ENCODE peak calls at places on chromosomes 3 and 15, in eight cellular contexts. One of them, this sample, is unnamed. For H3K4me1, the result is how much of the 10 kb centered on the place peaks cover.

GRCh38 chr3:57958642-57959406 is 49.4 kb upstream of the FLNB start:
- DNase-seq in CD4-positive, CD25-positive, alpha-beta regulatory T cell: no peak
- DNase-seq in body of pancreas: no peak
- DNase-seq in psoas muscle: no peak
- DNase-seq in Karpas-422: peak
- DNase-seq in lower lobe of right lung: no peak
- DNase-seq in fibroblast of lung: no peak
- DNase-seq in mammary epithelial cell: no peak
- DNase-seq in this sample: no peak

GRCh38 chr3:188947401-188947982 is 224.3 kb upstream of the TPRG1 start:
- DNase-seq in psoas muscle: peak
- DNase-seq in mammary epithelial cell: peak
- DNase-seq in lower lobe of right lung: peak
- DNase-seq in Karpas-422: no peak
- DNase-seq in body of pancreas: peak
- DNase-seq in CD4-positive, CD25-positive, alpha-beta regulatory T cell: no peak
- DNase-seq in fibroblast of lung: peak
- DNase-seq in this sample: peak

GRCh38 chr15:78340243-78341056 is at the start of gene CRABP1:
- DNase-seq in body of pancreas: no peak
- DNase-seq in psoas muscle: no peak
- DNase-seq in lower lobe of right lung: no peak
- DNase-seq in fibroblast of lung: no peak
- DNase-seq in Karpas-422: no peak
- DNase-seq in CD4-positive, CD25-positive, alpha-beta regulatory T cell: no peak
- DNase-seq in mammary epithelial cell: no peak
- DNase-seq in this sample: no peak

GRCh38 chr15:67097893-67098740 is 32.7 kb downstream of the SMAD3 start:
- DNase-seq in mammary epithelial cell: peak
- DNase-seq in CD4-positive, CD25-positive, alpha-beta regulatory T cell: no peak
- DNase-seq in body of pancreas: peak
- DNase-seq in psoas muscle: peak
- DNase-seq in lower lobe of right lung: no peak
- DNase-seq in fibroblast of lung: peak
- DNase-seq in Karpas-422: no peak
- DNase-seq in this sample: no peak

GRCh38 chr3:142288032-142288638 is 62.8 kb upstream of the GK5 start:
- DNase-seq in fibroblast of lung: no peak
- DNase-seq in Karpas-422: no peak
- DNase-seq in mammary epithelial cell: no peak
- DNase-seq in lower lobe of right lung: no peak
- DNase-seq in body of pancreas: no peak
- DNase-seq in psoas muscle: no peak
- DNase-seq in CD4-positive, CD25-positive, alpha-beta regulatory T cell: no peak
- DNase-seq in this sample: no peak

GRCh38 chr3:42731476-42732195 is 29.0 kb upstream of the HHATL start:
- DNase-seq in psoas muscle: no peak
- DNase-seq in CD4-positive, CD25-positive, alpha-beta regulatory T cell: no peak
- DNase-seq in lower lobe of right lung: no peak
- DNase-seq in body of pancreas: no peak
- DNase-seq in Karpas-422: no peak
- DNase-seq in fibroblast of lung: no peak
- DNase-seq in mammary epithelial cell: no peak
- DNase-seq in this sample: no peak

GRCh38 chr3:33597257-33597689 is 120.8 kb downstream of the CLASP2 start:
- DNase-seq in Karpas-422: no peak
- DNase-seq in lower lobe of right lung: no peak
- DNase-seq in CD4-positive, CD25-positive, alpha-beta regulatory T cell: no peak
- DNase-seq in fibroblast of lung: no peak
- DNase-seq in body of pancreas: no peak
- DNase-seq in mammary epithelial cell: no peak
- DNase-seq in psoas muscle: no peak
- DNase-seq in this sample: no peak

GRCh38 chr3:172065534-172065933 is 26.2 kb downstream of the FNDC3B start:
- DNase-seq in psoas muscle: no peak
- DNase-seq in body of pancreas: peak
- DNase-seq in Karpas-422: no peak
- DNase-seq in mammary epithelial cell: no peak
- DNase-seq in fibroblast of lung: peak
- DNase-seq in CD4-positive, CD25-positive, alpha-beta regulatory T cell: no peak
- DNase-seq in lower lobe of right lung: no peak
- DNase-seq in this sample: no peak

GRCh38 chr15:48795901-48796300 is 15.0 kb downstream of the CEP152 start:
- DNase-seq in Karpas-422: no peak
- DNase-seq in lower lobe of right lung: no peak
- DNase-seq in fibroblast of lung: no peak
- DNase-seq in mammary epithelial cell: no peak
- DNase-seq in body of pancreas: no peak
- DNase-seq in psoas muscle: no peak
- DNase-seq in CD4-positive, CD25-positive, alpha-beta regulatory T cell: no peak
- DNase-seq in this sample: no peak

GRCh38 chr15:22786868-22787698 is 639 bp downstream of the NIPA1 start:
- DNase-seq in body of pancreas: peak
- DNase-seq in mammary epithelial cell: peak
- DNase-seq in Karpas-422: peak
- DNase-seq in psoas muscle: peak
- DNase-seq in CD4-positive, CD25-positive, alpha-beta regulatory T cell: no peak
- DNase-seq in lower lobe of right lung: no peak
- DNase-seq in fibroblast of lung: peak
- DNase-seq in this sample: peak

GRCh38 chr3:184791134-184791533 is 20.8 kb upstream of the VPS8 start:
- DNase-seq in mammary epithelial cell: no peak
- DNase-seq in lower lobe of right lung: no peak
- DNase-seq in CD4-positive, CD25-positive, alpha-beta regulatory T cell: no peak
- DNase-seq in fibroblast of lung: no peak
- DNase-seq in body of pancreas: no peak
- DNase-seq in psoas muscle: no peak
- DNase-seq in Karpas-422: no peak
- DNase-seq in this sample: no peak

GRCh38 chr15:51401872-51402517 is 60.5 kb downstream of the GLDN start:
- DNase-seq in fibroblast of lung: peak
- DNase-seq in psoas muscle: peak
- DNase-seq in body of pancreas: peak
- DNase-seq in lower lobe of right lung: peak
- DNase-seq in Karpas-422: peak
- DNase-seq in mammary epithelial cell: no peak
- DNase-seq in CD4-positive, CD25-positive, alpha-beta regulatory T cell: no peak
- DNase-seq in this sample: no peak

GRCh38 chr3:179068779-179069530 is 2.7 kb downstream of the ZMAT3 start:
- DNase-seq in body of pancreas: no peak
- DNase-seq in fibroblast of lung: peak
- DNase-seq in lower lobe of right lung: no peak
- DNase-seq in CD4-positive, CD25-positive, alpha-beta regulatory T cell: peak
- DNase-seq in mammary epithelial cell: no peak
- DNase-seq in psoas muscle: no peak
- DNase-seq in Karpas-422: peak
- DNase-seq in this sample: no peak

GRCh38 chr3:173733029-173733652 is 335.6 kb downstream of the NLGN1 start:
- DNase-seq in body of pancreas: peak
- DNase-seq in mammary epithelial cell: no peak
- DNase-seq in lower lobe of right lung: no peak
- DNase-seq in CD4-positive, CD25-positive, alpha-beta regulatory T cell: no peak
- DNase-seq in psoas muscle: no peak
- DNase-seq in Karpas-422: peak
- DNase-seq in fibroblast of lung: peak
- DNase-seq in this sample: no peak

GRCh38 chr3:127753898-127754410 is 68.4 kb downstream of the MGLL start:
- DNase-seq in psoas muscle: no peak
- DNase-seq in fibroblast of lung: no peak
- DNase-seq in CD4-positive, CD25-positive, alpha-beta regulatory T cell: no peak
- DNase-seq in mammary epithelial cell: no peak
- DNase-seq in lower lobe of right lung: peak
- DNase-seq in body of pancreas: no peak
- DNase-seq in Karpas-422: no peak
- DNase-seq in this sample: no peak

GRCh38 chr3:30232142-30232541 is 374.3 kb upstream of the TGFBR2 start:
- DNase-seq in Karpas-422: no peak
- DNase-seq in mammary epithelial cell: no peak
- DNase-seq in lower lobe of right lung: no peak
- DNase-seq in fibroblast of lung: peak
- DNase-seq in body of pancreas: no peak
- DNase-seq in psoas muscle: no peak
- DNase-seq in CD4-positive, CD25-positive, alpha-beta regulatory T cell: no peak
- DNase-seq in this sample: no peak

GRCh38 chr15:99226802-99227201 is 22.6 kb downstream of the TTC23 start:
- DNase-seq in fibroblast of lung: no peak
- DNase-seq in Karpas-422: no peak
- DNase-seq in psoas muscle: no peak
- DNase-seq in mammary epithelial cell: no peak
- DNase-seq in body of pancreas: no peak
- DNase-seq in CD4-positive, CD25-positive, alpha-beta regulatory T cell: no peak
- DNase-seq in lower lobe of right lung: no peak
- DNase-seq in this sample: no peak

GRCh38 chr3:146491303-146491702 is 21.9 kb upstream of the PLSCR2 start:
- DNase-seq in psoas muscle: no peak
- DNase-seq in Karpas-422: no peak
- DNase-seq in body of pancreas: no peak
- DNase-seq in lower lobe of right lung: no peak
- DNase-seq in fibroblast of lung: peak
- DNase-seq in mammary epithelial cell: peak
- DNase-seq in CD4-positive, CD25-positive, alpha-beta regulatory T cell: no peak
- DNase-seq in this sample: no peak

GRCh38 chr3:99663981-99664380 is 25.6 kb downstream of the COL8A1 start:
- DNase-seq in mammary epithelial cell: no peak
- DNase-seq in lower lobe of right lung: no peak
- DNase-seq in CD4-positive, CD25-positive, alpha-beta regulatory T cell: no peak
- DNase-seq in fibroblast of lung: no peak
- DNase-seq in psoas muscle: no peak
- DNase-seq in Karpas-422: no peak
- DNase-seq in body of pancreas: no peak
- DNase-seq in this sample: no peak

GRCh38 chr15:44788748-44789147 is 52.4 kb downstream of the TRIM69 start:
- DNase-seq in lower lobe of right lung: no peak
- DNase-seq in fibroblast of lung: no peak
- DNase-seq in mammary epithelial cell: no peak
- DNase-seq in CD4-positive, CD25-positive, alpha-beta regulatory T cell: no peak
- DNase-seq in psoas muscle: no peak
- DNase-seq in Karpas-422: no peak
- DNase-seq in body of pancreas: no peak
- DNase-seq in this sample: no peak

GRCh38 chr3:122513386-122514122 is 1.2 kb downstream of the KPNA1 start:
- DNase-seq in fibroblast of lung: no peak
- DNase-seq in lower lobe of right lung: no peak
- DNase-seq in CD4-positive, CD25-positive, alpha-beta regulatory T cell: no peak
- DNase-seq in mammary epithelial cell: no peak
- DNase-seq in psoas muscle: no peak
- DNase-seq in Karpas-422: no peak
- DNase-seq in body of pancreas: no peak
- DNase-seq in this sample: no peak

GRCh38 chr3:29255854-29256696 is 24.8 kb upstream of the RBMS3 start:
- DNase-seq in mammary epithelial cell: peak
- DNase-seq in CD4-positive, CD25-positive, alpha-beta regulatory T cell: no peak
- DNase-seq in fibroblast of lung: peak
- DNase-seq in Karpas-422: no peak
- DNase-seq in lower lobe of right lung: no peak
- DNase-seq in psoas muscle: no peak
- DNase-seq in body of pancreas: no peak
- DNase-seq in this sample: no peak

DNA sequence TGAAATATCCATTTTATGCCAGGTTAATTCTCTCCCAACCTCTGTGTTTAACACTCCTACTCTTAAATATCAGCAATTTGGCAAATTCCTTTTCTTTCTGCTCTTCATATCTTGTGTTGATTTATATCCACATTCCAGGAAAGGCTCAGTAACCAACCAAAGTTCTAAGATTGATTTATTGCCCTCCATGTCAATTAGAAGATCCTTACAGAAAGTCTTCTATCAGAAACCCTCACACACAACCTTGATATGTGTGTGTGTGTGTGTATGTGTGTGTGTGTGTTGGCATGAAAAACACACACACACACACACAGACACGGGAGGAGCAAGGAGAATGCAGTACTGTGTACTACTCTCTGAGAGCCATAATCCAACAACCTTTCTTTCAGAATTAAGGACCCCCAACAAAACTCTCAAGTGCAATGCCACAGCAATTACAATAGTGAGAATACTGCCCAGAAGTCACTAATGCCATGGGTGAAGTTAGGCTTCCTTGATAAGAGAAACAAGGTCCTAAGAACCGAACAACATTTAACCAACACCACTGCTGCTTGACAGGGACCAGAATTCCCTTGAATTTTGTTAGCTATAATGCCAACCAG is 1.1 kb downstream of the LSAMP start:
- DNase-seq in mammary epithelial cell: no peak
- DNase-seq in CD4-positive, CD25-positive, alpha-beta regulatory T cell: no peak
- DNase-seq in body of pancreas: no peak
- DNase-seq in lower lobe of right lung: no peak
- DNase-seq in Karpas-422: no peak
- DNase-seq in fibroblast of lung: peak
- DNase-seq in psoas muscle: no peak
- DNase-seq in this sample: no peak
- H3K4me3 ChIP-seq in mammary epithelial cell: no peak
- H3K4me3 ChIP-seq in CD4-positive, CD25-positive, alpha-beta regulatory T cell: no peak
- H3K4me3 ChIP-seq in body of pancreas: no peak
- H3K4me3 ChIP-seq in lower lobe of right lung: peak
- H3K4me3 ChIP-seq in Karpas-422: no peak
- H3K4me3 ChIP-seq in fibroblast of lung: peak
- H3K4me3 ChIP-seq in psoas muscle: no peak
- H3K4me3 ChIP-seq in this sample: no peak

GRCh38 chr15:64762546-64762945 is 12.8 kb downstream of the RBPMS2 start:
- DNase-seq in Karpas-422: no peak
- DNase-seq in fibroblast of lung: no peak
- DNase-seq in psoas muscle: no peak
- DNase-seq in lower lobe of right lung: no peak
- DNase-seq in body of pancreas: no peak
- DNase-seq in CD4-positive, CD25-positive, alpha-beta regulatory T cell: no peak
- DNase-seq in mammary epithelial cell: no peak
- DNase-seq in this sample: no peak
- H3K4me1 ChIP-seq in Karpas-422: under half
- H3K4me1 ChIP-seq in fibroblast of lung: under half
- H3K4me1 ChIP-seq in psoas muscle: under half
- H3K4me1 ChIP-seq in lower lobe of right lung: under half
- H3K4me1 ChIP-seq in body of pancreas: under half
- H3K4me1 ChIP-seq in CD4-positive, CD25-positive, alpha-beta regulatory T cell: under half
- H3K4me1 ChIP-seq in mammary epithelial cell: under half
- H3K4me1 ChIP-seq in this sample: under half

DNA sequence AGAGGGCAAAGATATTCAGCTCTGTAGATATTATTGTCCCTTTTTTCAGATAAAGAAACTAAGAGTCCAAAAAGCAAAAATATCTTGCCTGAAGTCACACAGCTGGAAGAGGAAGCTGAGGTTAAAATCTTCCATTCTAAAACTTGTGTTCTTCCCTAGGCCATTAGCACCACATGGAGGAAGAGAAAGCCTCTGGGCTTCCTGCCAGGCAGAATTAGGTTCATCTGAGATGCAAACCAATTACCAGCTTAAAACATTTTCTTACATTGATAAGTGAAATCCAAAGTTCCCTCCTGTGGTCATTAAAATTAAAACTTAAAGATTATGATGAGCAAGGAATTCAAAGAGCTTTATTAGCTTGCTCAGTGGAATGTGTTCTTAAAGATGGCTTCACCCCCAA is 235.3 kb upstream of the SETMAR start:
- DNase-seq in psoas muscle: no peak
- DNase-seq in mammary epithelial cell: no peak
- DNase-seq in fibroblast of lung: no peak
- DNase-seq in lower lobe of right lung: no peak
- DNase-seq in CD4-positive, CD25-positive, alpha-beta regulatory T cell: no peak
- DNase-seq in body of pancreas: no peak
- DNase-seq in Karpas-422: peak
- DNase-seq in this sample: no peak
- H3K4me3 ChIP-seq in psoas muscle: no peak
- H3K4me3 ChIP-seq in mammary epithelial cell: no peak
- H3K4me3 ChIP-seq in fibroblast of lung: no peak
- H3K4me3 ChIP-seq in lower lobe of right lung: no peak
- H3K4me3 ChIP-seq in CD4-positive, CD25-positive, alpha-beta regulatory T cell: no peak
- H3K4me3 ChIP-seq in body of pancreas: no peak
- H3K4me3 ChIP-seq in Karpas-422: no peak
- H3K4me3 ChIP-seq in this sample: no peak

GRCh38 chr3:39385456-39386098 is 2.4 kb downstream of the SLC25A38 start:
- DNase-seq in psoas muscle: no peak
- DNase-seq in lower lobe of right lung: no peak
- DNase-seq in fibroblast of lung: no peak
- DNase-seq in Karpas-422: no peak
- DNase-seq in CD4-positive, CD25-positive, alpha-beta regulatory T cell: peak
- DNase-seq in body of pancreas: no peak
- DNase-seq in mammary epithelial cell: no peak
- DNase-seq in this sample: no peak
- H3K4me1 ChIP-seq in psoas muscle: under half
- H3K4me1 ChIP-seq in lower lobe of right lung: under half
- H3K4me1 ChIP-seq in fibroblast of lung: under half
- H3K4me1 ChIP-seq in Karpas-422: half or more
- H3K4me1 ChIP-seq in CD4-positive, CD25-positive, alpha-beta regulatory T cell: half or more
- H3K4me1 ChIP-seq in body of pancreas: half or more
- H3K4me1 ChIP-seq in mammary epithelial cell: under half
- H3K4me1 ChIP-seq in this sample: under half

This sample was measured in right lobe of liver.